ENCODE peak calls at places on chromosome 7, in eight cellular contexts. One of them, this sample, is unnamed.

GRCh38 chr7:158101821-158102450 is 485.7 kb downstream of the PTPRN2 start:
- DNase-seq in NCI-H460: no peak
- DNase-seq in stomach: peak
- DNase-seq in fibroblast of pulmonary artery: no peak
- DNase-seq in KG1: no peak
- DNase-seq in activated CD8-positive, alpha-beta T cell treated with anti-CD3 and anti-CD28 coated beads for 36 hours: no peak
- DNase-seq in germinal center: no peak
- DNase-seq in NCI-H774: no peak
- DNase-seq in this sample: no peak

GRCh38 chr7:156121434-156121833 is 309.2 kb upstream of the SHH start:
- DNase-seq in NCI-H460: no peak
- DNase-seq in KG1: no peak
- DNase-seq in activated CD8-positive, alpha-beta T cell treated with anti-CD3 and anti-CD28 coated beads for 36 hours: no peak
- DNase-seq in stomach: no peak
- DNase-seq in germinal center: no peak
- DNase-seq in fibroblast of pulmonary artery: no peak
- DNase-seq in NCI-H774: no peak
- DNase-seq in this sample: no peak

GRCh38 chr7:30938435-30939316 is 25.1 kb upstream of the GHRHR start:
- DNase-seq in NCI-H774: peak
- DNase-seq in fibroblast of pulmonary artery: peak
- DNase-seq in activated CD8-positive, alpha-beta T cell treated with anti-CD3 and anti-CD28 coated beads for 36 hours: peak
- DNase-seq in NCI-H460: peak
- DNase-seq in stomach: peak
- DNase-seq in germinal center: peak
- DNase-seq in KG1: peak
- DNase-seq in this sample: peak

GRCh38 chr7:99392659-99393362 is 15.6 kb downstream of the PDAP1 start:
- DNase-seq in NCI-H774: no peak
- DNase-seq in NCI-H460: no peak
- DNase-seq in activated CD8-positive, alpha-beta T cell treated with anti-CD3 and anti-CD28 coated beads for 36 hours: peak
- DNase-seq in germinal center: peak
- DNase-seq in fibroblast of pulmonary artery: no peak
- DNase-seq in stomach: peak
- DNase-seq in KG1: no peak
- DNase-seq in this sample: peak

GRCh38 chr7:42400373-42400772 is 163.4 kb upstream of the GLI3 start:
- DNase-seq in germinal center: no peak
- DNase-seq in stomach: no peak
- DNase-seq in KG1: no peak
- DNase-seq in NCI-H460: no peak
- DNase-seq in NCI-H774: no peak
- DNase-seq in activated CD8-positive, alpha-beta T cell treated with anti-CD3 and anti-CD28 coated beads for 36 hours: no peak
- DNase-seq in fibroblast of pulmonary artery: no peak
- DNase-seq in this sample: no peak

GRCh38 chr7:133678137-133678814 is 425.4 kb downstream of the EXOC4 start:
- DNase-seq in KG1: no peak
- DNase-seq in NCI-H460: no peak
- DNase-seq in activated CD8-positive, alpha-beta T cell treated with anti-CD3 and anti-CD28 coated beads for 36 hours: no peak
- DNase-seq in fibroblast of pulmonary artery: no peak
- DNase-seq in NCI-H774: no peak
- DNase-seq in stomach: no peak
- DNase-seq in germinal center: no peak
- DNase-seq in this sample: no peak

GRCh38 chr7:124073325-124073676 is 40.4 kb upstream of the TMEM229A start:
- DNase-seq in NCI-H774: no peak
- DNase-seq in activated CD8-positive, alpha-beta T cell treated with anti-CD3 and anti-CD28 coated beads for 36 hours: no peak
- DNase-seq in stomach: no peak
- DNase-seq in fibroblast of pulmonary artery: no peak
- DNase-seq in germinal center: no peak
- DNase-seq in KG1: no peak
- DNase-seq in NCI-H460: no peak
- DNase-seq in this sample: no peak

GRCh38 chr7:88109612-88110011 is 110.2 kb downstream of the SRI start:
- DNase-seq in germinal center: no peak
- DNase-seq in KG1: no peak
- DNase-seq in activated CD8-positive, alpha-beta T cell treated with anti-CD3 and anti-CD28 coated beads for 36 hours: no peak
- DNase-seq in stomach: no peak
- DNase-seq in NCI-H460: no peak
- DNase-seq in fibroblast of pulmonary artery: no peak
- DNase-seq in NCI-H774: no peak
- DNase-seq in this sample: no peak

GRCh38 chr7:27834179-27834921 is 94.4 kb downstream of the TAX1BP1 start:
- DNase-seq in activated CD8-positive, alpha-beta T cell treated with anti-CD3 and anti-CD28 coated beads for 36 hours: no peak
- DNase-seq in NCI-H460: no peak
- DNase-seq in fibroblast of pulmonary artery: no peak
- DNase-seq in stomach: no peak
- DNase-seq in KG1: no peak
- DNase-seq in germinal center: no peak
- DNase-seq in NCI-H774: no peak
- DNase-seq in this sample: no peak

GRCh38 chr7:42159150-42159549 is 77.9 kb downstream of the GLI3 start:
- DNase-seq in fibroblast of pulmonary artery: no peak
- DNase-seq in NCI-H460: no peak
- DNase-seq in NCI-H774: no peak
- DNase-seq in stomach: no peak
- DNase-seq in activated CD8-positive, alpha-beta T cell treated with anti-CD3 and anti-CD28 coated beads for 36 hours: no peak
- DNase-seq in KG1: no peak
- DNase-seq in germinal center: no peak
- DNase-seq in this sample: no peak

GRCh38 chr7:20532841-20533240 is 82.6 kb upstream of the ABCB5 start:
- DNase-seq in NCI-H774: no peak
- DNase-seq in KG1: no peak
- DNase-seq in germinal center: no peak
- DNase-seq in fibroblast of pulmonary artery: peak
- DNase-seq in activated CD8-positive, alpha-beta T cell treated with anti-CD3 and anti-CD28 coated beads for 36 hours: no peak
- DNase-seq in stomach: no peak
- DNase-seq in NCI-H460: no peak
- DNase-seq in this sample: no peak

GRCh38 chr7:73865738-73866445 is 4.9 kb downstream of the TMEM270 start:
- DNase-seq in NCI-H774: no peak
- DNase-seq in NCI-H460: peak
- DNase-seq in fibroblast of pulmonary artery: peak
- DNase-seq in stomach: peak
- DNase-seq in germinal center: peak
- DNase-seq in activated CD8-positive, alpha-beta T cell treated with anti-CD3 and anti-CD28 coated beads for 36 hours: peak
- DNase-seq in KG1: peak
- DNase-seq in this sample: peak

GRCh38 chr7:863106-863505 is 13.2 kb upstream of the GET4 start:
- DNase-seq in fibroblast of pulmonary artery: no peak
- DNase-seq in stomach: no peak
- DNase-seq in NCI-H460: no peak
- DNase-seq in KG1: no peak
- DNase-seq in NCI-H774: no peak
- DNase-seq in germinal center: no peak
- DNase-seq in activated CD8-positive, alpha-beta T cell treated with anti-CD3 and anti-CD28 coated beads for 36 hours: no peak
- DNase-seq in this sample: no peak

GRCh38 chr7:32942783-32943653 is 14.2 kb upstream of the FKBP9 start:
- DNase-seq in KG1: peak
- DNase-seq in stomach: peak
- DNase-seq in NCI-H774: peak
- DNase-seq in germinal center: peak
- DNase-seq in fibroblast of pulmonary artery: peak
- DNase-seq in NCI-H460: peak
- DNase-seq in activated CD8-positive, alpha-beta T cell treated with anti-CD3 and anti-CD28 coated beads for 36 hours: peak
- DNase-seq in this sample: peak

GRCh38 chr7:44511863-44512468 is 21.5 kb upstream of the NUDCD3 start:
- DNase-seq in germinal center: no peak
- DNase-seq in NCI-H774: no peak
- DNase-seq in NCI-H460: no peak
- DNase-seq in fibroblast of pulmonary artery: no peak
- DNase-seq in KG1: no peak
- DNase-seq in activated CD8-positive, alpha-beta T cell treated with anti-CD3 and anti-CD28 coated beads for 36 hours: no peak
- DNase-seq in stomach: no peak
- DNase-seq in this sample: no peak

This sample was measured in GM13976.